ENCODE peak calls at places on chromosomes 4 and X, in five cellular contexts. I is lung, O is H1, J is ovary, A is left lung. K is an unnamed sample.

GRCh38 chr4:58732973-58733372 is 1622.8 kb upstream of the IGFBP7 start:
- DNase-seq in I (no peak), O (no peak), J (no peak), A (no peak), K (no peak)

GRCh38 chr4:66000500-66001117 is 330.3 kb upstream of the EPHA5 start:
- DNase-seq in I (no peak), O (no peak), J (no peak), A (no peak), K (no peak)

GRCh38 chrX:9149831-9150230 is 115.9 kb upstream of the FAM9B start:
- DNase-seq in I (no peak), O (no peak), J (no peak), A (no peak), K (no peak)

GRCh38 chrX:127762663-127763062 is 289.5 kb downstream of the ACTRT1 start:
- DNase-seq in I (no peak), O (no peak), J (no peak), A (no peak), K (no peak)

GRCh38 chr4:123411976-123412589 is 15.5 kb downstream of the SPRY1 start:
- DNase-seq in I (no peak), O (no peak), J (no peak), A (no peak), K (no peak)

GRCh38 chr4:33062155-33062554 is 2342.0 kb downstream of the PCDH7 start:
- DNase-seq in I (no peak), O (no peak), J (no peak), A (no peak), K (peak)

GRCh38 chr4:6917445-6918241 is 8.0 kb downstream of the TBC1D14 start:
- DNase-seq in I (peak), O (no peak), J (peak), A (peak), K (no peak)

GRCh38 chrX:105533951-105534350 is 288.4 kb upstream of the NRK start:
- DNase-seq in I (no peak), O (no peak), J (no peak), A (no peak), K (no peak)

GRCh38 chr4:128527356-128527755 is 239.7 kb upstream of the PGRMC2 start:
- DNase-seq in I (no peak), O (no peak), J (no peak), A (no peak), K (peak)

GRCh38 chrX:32530802-32531403 is 680.4 kb downstream of the DMD start:
- DNase-seq in I (no peak), O (no peak), J (peak), A (no peak), K (peak)

GRCh38 chrX:35842657-35843056 is 44.5 kb downstream of the MAGEB16 start:
- DNase-seq in I (no peak), O (no peak), J (no peak), A (no peak), K (no peak)

DNA sequence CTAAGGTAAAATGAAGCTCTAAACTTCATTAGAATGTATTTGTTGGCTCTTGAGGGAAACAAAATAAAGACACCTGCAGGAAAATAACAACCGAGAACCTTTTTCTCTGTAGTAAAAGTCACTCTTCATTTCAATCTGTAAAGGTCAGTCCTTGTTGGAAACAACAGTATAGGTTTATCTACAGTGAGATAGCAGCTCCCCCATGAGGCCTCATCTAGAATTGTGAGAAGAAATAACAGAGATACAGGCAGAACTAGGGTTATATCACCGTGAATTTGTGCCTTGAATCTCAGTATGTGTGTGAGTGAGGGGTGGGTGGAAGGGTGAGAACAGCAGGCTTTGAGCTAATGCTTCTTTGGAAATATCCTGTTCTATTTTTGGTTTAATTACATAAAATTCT is 107.8 kb upstream of the FMR1 start:
- DNase-seq in I (no peak), O (no peak), J (no peak), A (no peak), K (peak)
- TF ChIP-seq CTCF in I (no peak), O (no peak), J (no peak), A (peak), K (peak)

GRCh38 chrX:29478336-29479069 is 736.9 kb upstream of the MAGEB2 start:
- DNase-seq in I (no peak), O (peak), J (no peak), A (no peak), K (peak)
- H3K4me3 ChIP-seq in I (no peak), O (no peak), J (no peak), A (no peak), K (no peak)

GRCh38 chr4:107757293-107757692 is 37.3 kb upstream of the PAPSS1 start:
- DNase-seq in I (no peak), O (no peak), J (no peak), A (no peak), K (no peak)

GRCh38 chr4:107757860-107758476 is 37.9 kb upstream of the PAPSS1 start:
- DNase-seq in I (no peak), O (no peak), J (no peak), A (no peak), K (peak)

GRCh38 chr4:107755841-107756356 is 35.9 kb upstream of the PAPSS1 start:
- DNase-seq in I (no peak), O (no peak), J (no peak), A (no peak), K (peak)

GRCh38 chr4:107760281-107760947 is 40.4 kb upstream of the PAPSS1 start:
- DNase-seq in I (no peak), O (no peak), J (no peak), A (no peak), K (no peak)
- TF ChIP-seq CTCF in I (no peak), O (no peak), J (no peak), A (no peak), K (peak)

DNA sequence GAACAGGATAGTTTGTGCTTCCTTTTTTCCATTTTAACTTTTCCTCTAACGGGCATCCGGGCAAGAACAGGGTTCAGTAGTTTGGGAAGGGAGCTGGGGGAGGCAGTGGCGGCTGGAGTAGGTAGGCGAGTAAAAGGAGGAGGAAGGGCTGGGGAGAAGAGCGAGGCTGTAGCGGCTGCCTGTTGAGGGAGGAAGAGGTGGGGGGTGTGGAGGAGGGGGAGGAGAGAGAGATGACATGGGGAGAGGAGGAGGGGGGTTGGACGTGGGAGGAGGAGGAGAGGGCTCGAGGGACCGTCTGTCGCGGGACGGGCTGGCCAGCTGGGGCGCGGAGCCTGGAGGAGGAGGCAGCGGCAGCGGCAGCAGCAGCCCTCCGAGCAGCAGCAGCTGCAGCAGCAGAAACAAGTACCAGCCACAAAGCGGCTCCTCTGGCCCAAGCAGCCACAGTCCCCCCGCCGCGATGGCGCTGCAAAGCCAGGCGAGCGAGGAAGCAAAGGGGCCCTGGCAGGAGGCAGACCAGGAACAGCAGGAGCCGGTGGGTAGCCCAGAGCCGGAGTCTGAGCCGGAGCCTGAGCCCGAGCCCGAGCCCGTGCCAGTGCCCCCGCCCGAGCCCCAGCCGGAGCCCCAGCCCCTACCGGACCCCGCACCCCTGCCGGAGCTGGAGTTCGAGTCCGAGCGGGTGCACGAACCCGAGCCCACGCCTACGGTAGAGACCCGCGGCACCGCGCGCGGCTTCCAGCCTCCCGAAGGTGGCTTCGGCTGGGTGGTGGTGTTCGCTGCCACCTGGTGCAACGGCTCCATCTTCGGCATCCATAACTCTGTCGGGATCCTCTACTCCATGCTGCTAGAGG is at the start of gene SLC16A2:
- DNase-seq in I (peak), O (peak), J (peak), A (peak), K (peak)
- H3K4me3 ChIP-seq in I (peak), O (peak), J (peak), A (peak), K (peak)

GRCh38 chrX:3037218-3037617 is 4.1 kb upstream of the ARSF start:
- DNase-seq in I (no peak), O (no peak), J (no peak), A (no peak), K (no peak)
- TF ChIP-seq CTCF in I (no peak), O (no peak), J (no peak), A (no peak), K (no peak)

DNA sequence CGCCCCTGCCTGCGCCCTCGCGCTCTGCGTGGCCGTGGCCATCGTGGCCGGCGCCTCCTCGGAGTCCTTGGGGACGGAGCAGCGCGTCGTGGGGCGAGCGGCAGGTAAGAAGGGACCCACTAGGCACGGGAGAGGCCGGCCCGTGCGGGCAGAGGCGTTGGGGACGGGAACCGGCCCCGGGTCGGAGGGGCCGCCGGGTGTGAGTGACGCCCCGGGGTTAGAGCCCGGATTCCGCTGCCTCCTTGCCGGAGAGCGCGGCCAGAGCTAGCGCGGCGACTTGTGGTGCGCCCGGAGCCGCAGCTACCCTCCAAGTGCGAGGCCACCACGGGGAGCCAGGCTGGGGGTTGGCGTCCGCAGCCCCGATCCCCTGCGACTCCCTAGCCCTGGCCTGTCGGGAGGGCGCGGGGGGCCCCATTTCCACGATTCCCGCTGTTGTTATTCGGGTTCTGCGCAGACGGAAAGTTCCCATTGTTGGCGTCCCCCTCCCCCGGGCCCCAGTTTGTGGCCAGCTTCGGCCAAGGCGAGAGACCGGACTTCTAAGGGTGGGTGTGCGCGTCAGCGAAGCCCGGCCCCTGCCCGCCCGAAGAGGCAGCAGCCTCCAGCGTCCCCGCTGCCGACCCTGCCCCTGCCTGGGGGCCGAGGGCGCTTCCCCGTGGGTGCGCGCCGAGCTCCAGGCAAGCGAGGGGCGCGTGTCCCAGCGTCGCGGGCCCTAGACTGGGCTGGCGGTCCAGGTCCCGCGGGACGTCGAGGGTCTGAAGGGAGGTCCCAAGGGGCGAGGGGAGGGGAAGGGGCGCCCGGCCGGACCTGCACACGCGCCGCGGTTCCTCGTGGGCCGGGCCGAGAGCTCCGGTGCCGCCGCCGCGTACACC is 1.1 kb downstream of the FGFR3 start:
- DNase-seq in I (no peak), O (no peak), J (no peak), A (no peak), K (no peak)
- H3K4me3 ChIP-seq in I (peak), O (peak), J (peak), A (peak), K (no peak)

GRCh38 chr4:160371446-160371845 is 1268.6 kb downstream of the RAPGEF2 start:
- DNase-seq in I (no peak), O (no peak), J (no peak), A (no peak), K (no peak)

GRCh38 chr4:160364217-160364616 is 1261.3 kb downstream of the RAPGEF2 start:
- DNase-seq in I (no peak), O (no peak), J (no peak), A (no peak), K (no peak)

GRCh38 chr4:160373911-160374310 is 1271.0 kb downstream of the RAPGEF2 start:
- DNase-seq in I (no peak), O (no peak), J (no peak), A (no peak), K (no peak)

GRCh38 chr4:160372390-160372789 is 1269.5 kb downstream of the RAPGEF2 start:
- DNase-seq in I (no peak), O (no peak), J (no peak), A (no peak), K (no peak)

DNA sequence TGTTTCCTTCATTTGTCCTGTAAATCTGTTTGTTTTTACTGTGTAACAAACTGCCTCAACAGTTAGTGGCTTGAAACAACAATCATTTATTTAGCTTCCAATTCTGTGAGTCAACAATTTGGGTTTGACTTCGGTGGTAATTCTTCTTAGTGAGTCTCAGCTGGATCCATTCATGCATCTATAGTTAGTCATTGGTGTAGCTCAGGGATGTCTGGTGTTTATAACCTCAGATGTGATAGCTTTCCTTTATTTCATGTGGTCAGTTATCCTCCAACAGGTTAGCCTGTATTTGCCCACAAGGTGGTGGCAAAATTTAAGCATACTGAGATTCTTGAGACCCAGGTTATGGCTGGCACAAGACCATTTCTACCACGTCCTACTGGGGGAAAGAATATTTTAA is 1267.2 kb downstream of the RAPGEF2 start:
- DNase-seq in I (no peak), O (no peak), J (no peak), A (no peak), K (no peak)
- TF ChIP-seq CTCF in I (no peak), O (no peak), J (no peak), A (no peak), K (no peak)